ENCODE peak calls at places on chromosomes 7 and 10, in five cellular contexts. L is astrocyte of the spinal cord; M is uterus; D is CD8-positive, alpha-beta T cell; C is GM06990. X is an unnamed sample.
A peak's percentile ranks its signal among the peaks of the same experiment; 100 is the strongest.

GRCh38 chr7:157503229-157503628 is 166.4 kb downstream of the DNAJB6 start:
- DNase-seq in L (no peak), M (no peak), D (no peak), C (no peak), X (peak; percentile 60)

GRCh38 chr10:120818301-120818700 is 32.9 kb upstream of the WDR11 start:
- DNase-seq in L (no peak), M (no peak), D (no peak), C (no peak), X (no peak)

GRCh38 chr7:134186022-134186421 is 58.9 kb downstream of the LRGUK start:
- DNase-seq in L (no peak), M (no peak), D (no peak), C (no peak), X (no peak)

GRCh38 chr10:126131338-126131737 is 235.0 kb downstream of the FANK1 start:
- DNase-seq in L (no peak), M (no peak), D (no peak), C (no peak), X (no peak)

GRCh38 chr10:97689637-97690036 is 2.6 kb upstream of the AVPI1 start:
- DNase-seq in L (peak; percentile 89), M (no peak), D (no peak), C (no peak), X (no peak)

GRCh38 chr10:53487019-53487983 is 714.7 kb upstream of the MBL2 start:
- DNase-seq in L (no peak), M (no peak), D (no peak), C (no peak), X (no peak)

GRCh38 chr7:129317450-129317849 is 92.6 kb downstream of the AHCYL2 start:
- DNase-seq in L (no peak), M (no peak), D (no peak), C (no peak), X (no peak)

GRCh38 chr7:63205136-63205535 is 793.5 kb upstream of the ZNF722 start:
- DNase-seq in L (no peak), M (no peak), D (no peak), C (no peak), X (no peak)

GRCh38 chr7:137360087-137360679 is 16.6 kb upstream of the PTN start:
- DNase-seq in L (peak; percentile 39), M (no peak), D (no peak), C (no peak), X (no peak)

DNA sequence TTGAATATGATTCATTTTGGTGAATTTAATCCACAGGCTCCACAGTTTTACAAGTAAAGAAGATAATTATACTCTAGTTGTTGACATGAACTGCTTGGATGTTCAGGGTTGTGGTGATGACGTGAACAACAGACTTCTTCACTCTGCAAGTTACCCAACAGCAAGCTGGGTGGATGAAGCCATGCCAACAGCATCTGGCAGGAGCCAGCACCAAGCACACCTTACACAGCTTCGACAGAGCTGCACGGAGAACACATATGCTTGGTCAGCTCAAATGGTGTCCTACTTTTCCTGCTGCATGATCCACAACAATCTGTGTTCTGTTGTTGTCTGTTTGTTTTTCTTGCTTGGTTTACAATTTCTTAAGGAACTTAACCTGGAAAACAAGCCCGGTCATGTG is 9.8 kb downstream of the NOD1 start:
- DNase-seq in L (no peak), M (peak; percentile 76), D (peak; percentile 25), C (no peak), X (no peak)
- H3K4me3 ChIP-seq in L (no peak overlapping the region), M (no peak overlapping the region), D (no peak overlapping the region), C (no peak overlapping the region), X (no peak overlapping the region)

GRCh38 chr10:117130346-117130745 is 7.7 kb downstream of the VAX1 start:
- DNase-seq in L (no peak), M (no peak), D (no peak), C (no peak), X (no peak)

GRCh38 chr10:117133273-117134083 is 4.6 kb downstream of the VAX1 start:
- DNase-seq in L (no peak), M (no peak), D (no peak), C (no peak), X (no peak)

GRCh38 chr10:117131390-117132327 is 6.4 kb downstream of the VAX1 start:
- DNase-seq in L (no peak), M (no peak), D (no peak), C (peak; percentile 6), X (no peak)

GRCh38 chr10:117132751-117133231 is 5.3 kb downstream of the VAX1 start:
- DNase-seq in L (no peak), M (no peak), D (no peak), C (no peak), X (no peak)

GRCh38 chr10:117130862-117131389 is 7.1 kb downstream of the VAX1 start:
- DNase-seq in L (no peak), M (no peak), D (no peak), C (no peak), X (no peak)
- H3K4me3 ChIP-seq in L (no peak overlapping the region), M (no peak overlapping the region), D (no peak overlapping the region), C (no peak overlapping the region), X (no peak overlapping the region)

DNA sequence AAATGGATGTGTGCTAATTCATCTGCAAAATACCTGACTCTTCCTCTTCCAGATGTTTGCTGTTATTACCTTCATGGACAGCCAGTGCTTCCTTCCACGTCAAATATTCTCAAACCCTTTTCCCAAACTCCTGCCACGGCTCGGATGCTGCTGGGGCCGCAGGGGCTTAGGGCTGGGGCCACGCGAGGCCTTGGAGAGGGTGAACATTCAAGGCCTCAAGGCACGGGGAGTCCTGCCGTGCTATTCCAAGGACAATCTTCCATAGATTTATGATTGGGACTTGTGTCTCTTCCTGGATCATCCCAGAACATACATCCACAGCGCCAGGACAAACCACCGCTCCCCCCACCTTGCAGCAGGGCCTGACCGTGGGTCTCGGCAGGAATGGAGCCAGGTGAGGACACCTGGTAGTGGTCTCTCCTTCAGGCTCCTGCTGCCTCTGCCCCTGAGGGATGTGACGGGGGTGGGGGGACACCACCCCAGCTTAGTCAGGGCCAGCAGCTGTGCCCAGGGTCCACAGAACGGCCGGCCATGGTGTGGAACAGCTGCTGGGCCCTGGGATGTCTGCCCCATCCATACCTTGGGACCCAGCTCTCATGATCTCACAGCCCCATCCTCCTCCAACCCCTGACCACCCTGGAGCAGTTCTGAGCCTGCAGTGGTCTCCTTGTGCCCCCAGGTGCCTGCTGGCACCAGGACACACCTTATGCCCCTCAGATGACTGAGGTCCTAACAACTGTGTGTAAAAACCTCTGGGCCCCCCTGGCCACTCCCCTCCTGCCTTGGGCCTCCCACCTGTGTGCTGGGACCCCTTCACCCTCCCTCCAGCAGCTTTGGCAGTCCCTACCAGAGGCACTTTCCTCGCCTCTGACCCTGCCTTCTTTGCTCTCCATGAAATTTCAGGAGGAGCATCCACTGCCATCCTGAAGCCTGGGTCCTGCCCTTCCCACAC is 16.7 kb downstream of the VIPR2 start:
- DNase-seq in L (no peak), M (no peak), D (no peak), C (no peak), X (no peak)
- H3K4me3 ChIP-seq in L (no peak overlapping the region), M (no peak overlapping the region), D (no peak overlapping the region), C (no peak overlapping the region), X (no peak overlapping the region)

GRCh38 chr7:665251-665650 is 61.2 kb upstream of the DNAAF5 start:
- DNase-seq in L (peak; percentile 69), M (peak; percentile 65), D (no peak), C (no peak), X (no peak)
- H3K4me3 ChIP-seq in L (no peak overlapping the region), M (no peak overlapping the region), D (no peak overlapping the region), C (no peak overlapping the region), X (no peak overlapping the region)

DNA sequence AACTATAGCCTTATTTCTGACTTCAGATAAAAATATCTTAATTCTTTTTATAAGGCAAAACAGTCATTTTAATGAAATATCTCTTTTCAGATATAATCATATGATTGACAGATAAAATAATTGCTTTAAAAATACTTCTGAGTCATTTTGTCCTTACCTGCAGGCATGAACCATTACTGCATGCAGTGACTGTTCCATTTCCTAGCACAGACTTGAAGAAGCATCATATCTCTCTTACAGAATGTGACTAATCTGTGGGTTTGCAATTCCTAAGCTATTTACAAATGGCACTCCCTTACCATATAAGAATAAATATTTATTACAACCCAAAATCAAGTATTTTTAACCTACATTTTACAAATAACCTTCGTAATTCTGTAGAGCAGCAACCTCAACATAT is 120.7 kb downstream of the SRPK2 start:
- DNase-seq in L (peak; percentile 49), M (no peak), D (no peak), C (no peak), X (no peak)
- H3K4me3 ChIP-seq in L (peak overlapping the region; percentile 27), M (peak overlapping the region; percentile 24), D (peak overlapping the region; percentile 44), C (peak overlapping the region; percentile 61), X (peak overlapping the region; percentile 51)

GRCh38 chr7:107479303-107479702 is 9.4 kb downstream of the GPR22 start:
- DNase-seq in L (no peak), M (no peak), D (no peak), C (no peak), X (no peak)

GRCh38 chr7:107469836-107470416 is at the start of gene GPR22:
- DNase-seq in L (no peak), M (no peak), D (no peak), C (no peak), X (no peak)

GRCh38 chr7:107471292-107472070 is 1.6 kb downstream of the GPR22 start:
- DNase-seq in L (no peak), M (no peak), D (no peak), C (no peak), X (no peak)

GRCh38 chr7:107472116-107472515 is 2.3 kb downstream of the GPR22 start:
- DNase-seq in L (no peak), M (no peak), D (no peak), C (no peak), X (no peak)

DNA sequence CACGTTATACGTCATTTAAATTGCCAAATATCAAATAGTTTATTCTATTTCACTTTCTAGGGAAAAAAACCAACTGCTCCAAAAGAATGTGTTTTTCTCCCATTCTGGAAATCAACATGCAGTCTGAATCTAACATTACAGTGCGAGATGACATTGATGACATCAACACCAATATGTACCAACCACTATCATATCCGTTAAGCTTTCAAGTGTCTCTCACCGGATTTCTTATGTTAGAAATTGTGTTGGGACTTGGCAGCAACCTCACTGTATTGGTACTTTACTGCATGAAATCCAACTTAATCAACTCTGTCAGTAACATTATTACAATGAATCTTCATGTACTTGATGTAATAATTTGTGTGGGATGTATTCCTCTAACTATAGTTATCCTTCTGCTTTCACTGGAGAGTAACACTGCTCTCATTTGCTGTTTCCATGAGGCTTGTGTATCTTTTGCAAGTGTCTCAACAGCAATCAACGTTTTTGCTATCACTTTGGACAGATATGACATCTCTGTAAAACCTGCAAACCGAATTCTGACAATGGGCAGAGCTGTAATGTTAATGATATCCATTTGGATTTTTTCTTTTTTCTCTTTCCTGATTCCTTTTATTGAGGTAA is 4.2 kb downstream of the GPR22 start:
- DNase-seq in L (no peak), M (no peak), D (no peak), C (no peak), X (no peak)
- H3K4me3 ChIP-seq in L (no peak overlapping the region), M (no peak overlapping the region), D (no peak overlapping the region), C (no peak overlapping the region), X (no peak overlapping the region)

GRCh38 chr10:90161-90560 is 41.1 kb upstream of the TUBB8 start:
- DNase-seq in L (no peak), M (no peak), D (no peak), C (no peak), X (no peak)
- H3K4me3 ChIP-seq in L (no peak overlapping the region), M (no peak overlapping the region), D (no peak overlapping the region), C (no peak overlapping the region), X (no peak overlapping the region)